ENCODE peak calls at places on chromosomes 6 and 20, in ten cellular contexts. B, H, G, L, X, E, A, I, Z and P are unnamed samples.

GRCh38 chr6:137405806-137406205 is 88.4 kb downstream of the OLIG3 start:
- DNase-seq in B (no peak), H (no peak), G (no peak), L (no peak), X (no peak), E (no peak), A (no peak), I (no peak), Z (no peak), P (no peak)

GRCh38 chr6:39381535-39382140 is 59.1 kb upstream of the KCNK16 start:
- DNase-seq in B (no peak), H (no peak), G (no peak), L (no peak), X (no peak), E (no peak), A (no peak), I (no peak), Z (no peak), P (no peak)

GRCh38 chr6:162705736-162706135 is 21.8 kb downstream of the PRKN start:
- DNase-seq in B (no peak), H (no peak), G (no peak), L (peak), X (no peak), E (no peak), A (no peak), I (no peak), Z (no peak), P (no peak)

GRCh38 chr6:143157146-143157545 is 96.5 kb downstream of the AIG1 start:
- DNase-seq in B (no peak), H (no peak), G (no peak), L (no peak), X (no peak), E (no peak), A (no peak), I (no peak), Z (no peak), P (no peak)

GRCh38 chr20:38473353-38473795 is 731 bp downstream of the RALGAPB start:
- DNase-seq in B (no peak), H (peak), G (no peak), L (peak), X (no peak), E (no peak), A (peak), I (no peak), Z (peak), P (no peak)

GRCh38 chr6:106685833-106686232 is 56.5 kb downstream of the QRSL1 start:
- DNase-seq in B (no peak), H (no peak), G (no peak), L (no peak), X (peak), E (no peak), A (no peak), I (no peak), Z (no peak), P (no peak)

GRCh38 chr6:33975631-33976424 is 170.1 kb downstream of the GRM4 start:
- DNase-seq in B (no peak), H (no peak), G (no peak), L (peak), X (no peak), E (no peak), A (no peak), I (peak), Z (no peak), P (no peak)

GRCh38 chr6:109925060-109925459 is 53.1 kb upstream of the GPR6 start:
- DNase-seq in B (no peak), H (peak), G (no peak), L (no peak), X (no peak), E (no peak), A (no peak), I (no peak), Z (peak), P (no peak)

GRCh38 chr6:15267221-15267620 is 21.4 kb downstream of the JARID2 start:
- DNase-seq in B (no peak), H (no peak), G (no peak), L (no peak), X (no peak), E (no peak), A (no peak), I (no peak), Z (no peak), P (no peak)

GRCh38 chr6:74870403-74870802 is 335.4 kb downstream of the COL12A1 start:
- DNase-seq in B (peak), H (peak), G (no peak), L (no peak), X (no peak), E (no peak), A (no peak), I (no peak), Z (no peak), P (no peak)

GRCh38 chr20:50504231-50504823 is 5.9 kb upstream of the PTPN1 start:
- DNase-seq in B (no peak), H (peak), G (no peak), L (no peak), X (no peak), E (no peak), A (no peak), I (no peak), Z (peak), P (no peak)

GRCh38 chr6:24600903-24601302 is 45.1 kb downstream of the KIAA0319 start:
- DNase-seq in B (no peak), H (no peak), G (no peak), L (peak), X (no peak), E (no peak), A (no peak), I (peak), Z (no peak), P (no peak)

GRCh38 chr20:44433751-44434538 is 41.7 kb upstream of the TTPAL start:
- DNase-seq in B (no peak), H (no peak), G (no peak), L (no peak), X (no peak), E (no peak), A (no peak), I (no peak), Z (no peak), P (no peak)

GRCh38 chr6:111844376-111844775 is 28.9 kb downstream of the FYN start:
- DNase-seq in B (no peak), H (no peak), G (no peak), L (peak), X (no peak), E (no peak), A (no peak), I (no peak), Z (no peak), P (no peak)

GRCh38 chr6:53287336-53288225 is 61.2 kb downstream of the ELOVL5 start:
- DNase-seq in B (no peak), H (no peak), G (no peak), L (peak), X (no peak), E (no peak), A (no peak), I (no peak), Z (peak), P (no peak)

GRCh38 chr6:137102851-137103492 is 58.2 kb upstream of the IL20RA start:
- DNase-seq in B (no peak), H (no peak), G (no peak), L (no peak), X (no peak), E (no peak), A (no peak), I (no peak), Z (no peak), P (no peak)

GRCh38 chr6:124963416-124964083 is 1.3 kb downstream of the RNF217 start:
- DNase-seq in B (no peak), H (peak), G (no peak), L (no peak), X (peak), E (no peak), A (peak), I (no peak), Z (peak), P (no peak)

GRCh38 chr20:8527998-8528397 is 395.9 kb downstream of the PLCB1 start:
- DNase-seq in B (no peak), H (peak), G (no peak), L (no peak), X (peak), E (no peak), A (peak), I (no peak), Z (peak), P (no peak)

GRCh38 chr6:41706876-41707564 is 28.4 kb downstream of the TFEB start:
- DNase-seq in B (no peak), H (peak), G (no peak), L (no peak), X (peak), E (no peak), A (peak), I (no peak), Z (peak), P (no peak)

GRCh38 chr6:27753668-27754407 is 158.4 kb downstream of the OR2B2 start:
- DNase-seq in B (peak), H (peak), G (peak), L (peak), X (peak), E (peak), A (peak), I (peak), Z (peak), P (peak)

GRCh38 chr6:27502508-27503435 is 29.9 kb upstream of the ZNF184 start:
- DNase-seq in B (no peak), H (peak), G (peak), L (peak), X (peak), E (peak), A (peak), I (peak), Z (peak), P (peak)

GRCh38 chr20:43799150-43799711 is 72.4 kb upstream of the GTSF1L start:
- DNase-seq in B (no peak), H (peak), G (no peak), L (no peak), X (peak), E (no peak), A (no peak), I (no peak), Z (peak), P (no peak)

GRCh38 chr20:4513720-4514119 is 208.0 kb upstream of the PRND start:
- DNase-seq in B (no peak), H (peak), G (no peak), L (no peak), X (peak), E (no peak), A (no peak), I (no peak), Z (peak), P (no peak)

GRCh38 chr6:139655783-139656705 is 281.6 kb upstream of the CITED2 start:
- DNase-seq in B (no peak), H (no peak), G (no peak), L (no peak), X (no peak), E (no peak), A (no peak), I (no peak), Z (no peak), P (no peak)

GRCh38 chr6:39281312-39281980 is 32.8 kb downstream of the KCNK17 start:
- DNase-seq in B (no peak), H (no peak), G (no peak), L (no peak), X (no peak), E (no peak), A (no peak), I (no peak), Z (no peak), P (no peak)

GRCh38 chr20:258963-259362 is 1.4 kb downstream of the DEFB132 start:
- DNase-seq in B (no peak), H (peak), G (no peak), L (no peak), X (peak), E (no peak), A (peak), I (no peak), Z (peak), P (no peak)

GRCh38 chr6:43917878-43918382 is 147.9 kb downstream of the VEGFA start:
- DNase-seq in B (no peak), H (peak), G (no peak), L (no peak), X (peak), E (no peak), A (no peak), I (no peak), Z (peak), P (no peak)

GRCh38 chr6:136635615-136636014 is 85.4 kb upstream of the MAP7 start:
- DNase-seq in B (no peak), H (no peak), G (no peak), L (no peak), X (no peak), E (no peak), A (no peak), I (no peak), Z (no peak), P (no peak)

GRCh38 chr6:39263299-39264037 is 34.2 kb upstream of the KCNK5 start:
- DNase-seq in B (no peak), H (peak), G (no peak), L (no peak), X (no peak), E (no peak), A (peak), I (no peak), Z (no peak), P (no peak)

GRCh38 chr6:30150151-30150550 is 10.9 kb downstream of the TRIM10 start:
- DNase-seq in B (no peak), H (no peak), G (no peak), L (no peak), X (no peak), E (no peak), A (no peak), I (no peak), Z (no peak), P (no peak)

GRCh38 chr20:24782221-24782620 is 166.8 kb upstream of the CST7 start:
- DNase-seq in B (no peak), H (no peak), G (no peak), L (no peak), X (no peak), E (no peak), A (no peak), I (no peak), Z (no peak), P (no peak)

GRCh38 chr20:20373046-20373706 is 5.3 kb downstream of the INSM1 start:
- DNase-seq in B (peak), H (peak), G (no peak), L (no peak), X (peak), E (no peak), A (no peak), I (no peak), Z (peak), P (no peak)

GRCh38 chr6:20954325-20954724 is 420.1 kb downstream of the CDKAL1 start:
- DNase-seq in B (no peak), H (no peak), G (no peak), L (no peak), X (no peak), E (no peak), A (no peak), I (no peak), Z (no peak), P (no peak)

GRCh38 chr6:53483423-53484353 is 61.2 kb downstream of the GCLC start:
- DNase-seq in B (no peak), H (peak), G (no peak), L (no peak), X (no peak), E (no peak), A (peak), I (no peak), Z (peak), P (no peak)

GRCh38 chr6:125952764-125953501 is 3.6 kb upstream of the HINT3 start:
- DNase-seq in B (no peak), H (peak), G (no peak), L (peak), X (peak), E (no peak), A (peak), I (peak), Z (peak), P (no peak)

GRCh38 chr6:111361648-111362047 is 121.4 kb downstream of the REV3L start:
- DNase-seq in B (no peak), H (peak), G (no peak), L (peak), X (peak), E (no peak), A (peak), I (peak), Z (peak), P (no peak)

GRCh38 chr20:40807094-40807623 is 118.1 kb upstream of the MAFB start:
- DNase-seq in B (no peak), H (no peak), G (no peak), L (no peak), X (no peak), E (no peak), A (no peak), I (peak), Z (no peak), P (no peak)

GRCh38 chr6:125099211-125100017 is 54.2 kb upstream of the TPD52L1 start:
- DNase-seq in B (no peak), H (peak), G (no peak), L (peak), X (peak), E (no peak), A (peak), I (peak), Z (peak), P (no peak)